ENCODE peak calls at places on chromosomes 1 and 21, in ten cellular contexts. I is gastrocnemius medialis; S is left lung; L is body of pancreas; A is endodermal cell; N is NT2/D1; K is cardiac fibroblast; V is CD8-positive, alpha-beta memory T cell; Y is neuronal stem cell; H is NB4. W is an unnamed sample.

GRCh38 chr1:6198646-6199297 is 623 bp downstream of the RPL22 start:
- DNase-seq in I (no peak), S (no peak), L (no peak), A (no peak), N (no peak), K (no peak), V (no peak), Y (no peak), H (peak; percentile 41), W (peak; percentile 41)

GRCh38 chr1:216081445-216081844 is 341.8 kb downstream of the USH2A start:
- DNase-seq in I (no peak), S (no peak), L (no peak), A (no peak), N (no peak), K (no peak), V (no peak), Y (no peak), H (no peak), W (no peak)

GRCh38 chr1:198168180-198168579 is 11.4 kb downstream of the NEK7 start:
- DNase-seq in I (no peak), S (no peak), L (no peak), A (no peak), N (no peak), K (peak; percentile 62), V (no peak), Y (no peak), H (no peak), W (no peak)

GRCh38 chr1:30305519-30305918 is 417.9 kb downstream of the MATN1 start:
- DNase-seq in I (no peak), S (no peak), L (no peak), A (no peak), N (no peak), K (no peak), V (no peak), Y (no peak), H (no peak), W (no peak)

GRCh38 chr1:166282391-166283137 is 115.8 kb upstream of the FAM78B start:
- DNase-seq in I (peak; percentile 45), S (no peak), L (no peak), A (no peak), N (no peak), K (no peak), V (no peak), Y (no peak), H (no peak), W (no peak)

GRCh38 chr1:222926566-222926965 is 111.7 kb downstream of the DISP1 start:
- DNase-seq in I (peak; percentile 37), S (no peak), L (no peak), A (peak; percentile 48), N (no peak), K (peak; percentile 43), V (no peak), Y (no peak), H (no peak), W (no peak)

GRCh38 chr1:8020032-8020431 is 6.1 kb downstream of the ERRFI1 start:
- DNase-seq in I (no peak), S (no peak), L (peak; percentile 64), A (no peak), N (no peak), K (peak; percentile 54), V (no peak), Y (no peak), H (peak; percentile 30), W (no peak)

GRCh38 chr1:16067127-16067768 is 6.2 kb downstream of the FAM131C start:
- DNase-seq in I (no peak), S (no peak), L (peak; percentile 96), A (peak; percentile 80), N (no peak), K (no peak), V (no peak), Y (no peak), H (no peak), W (no peak)

GRCh38 chr1:192376387-192376786 is 59.6 kb downstream of the RGS21 start:
- DNase-seq in I (no peak), S (no peak), L (no peak), A (no peak), N (no peak), K (no peak), V (no peak), Y (no peak), H (no peak), W (no peak)

GRCh38 chr21:44871576-44872265 is 1.8 kb downstream of the PTTG1IP start:
- DNase-seq in I (peak; percentile 77), S (no peak), L (peak; percentile 24), A (no peak), N (no peak), K (peak; percentile 83), V (no peak), Y (no peak), H (no peak), W (no peak)

GRCh38 chr1:183588827-183589226 is 1.4 kb downstream of the NCF2 start:
- DNase-seq in I (no peak), S (no peak), L (no peak), A (no peak), N (no peak), K (no peak), V (no peak), Y (no peak), H (no peak), W (peak; percentile 15)

GRCh38 chr21:26394341-26394740 is 178.7 kb downstream of the CYYR1 start:
- DNase-seq in I (no peak), S (no peak), L (no peak), A (no peak), N (no peak), K (no peak), V (no peak), Y (no peak), H (no peak), W (no peak)

GRCh38 chr1:65114312-65114711 is 33.7 kb upstream of the AK4 start:
- DNase-seq in I (no peak), S (no peak), L (no peak), A (no peak), N (no peak), K (peak; percentile 60), V (no peak), Y (no peak), H (no peak), W (no peak)

GRCh38 chr1:65119951-65120350 is 28.1 kb upstream of the AK4 start:
- DNase-seq in I (no peak), S (no peak), L (no peak), A (no peak), N (no peak), K (no peak), V (no peak), Y (no peak), H (no peak), W (no peak)
- H3K4me3 ChIP-seq in I (no peak overlapping the region), S (no peak overlapping the region), L (no peak overlapping the region), A (no peak overlapping the region), N (no peak overlapping the region), K (no peak overlapping the region), V (no peak overlapping the region), Y (no peak overlapping the region), H (no peak overlapping the region), W (no peak overlapping the region)

DNA sequence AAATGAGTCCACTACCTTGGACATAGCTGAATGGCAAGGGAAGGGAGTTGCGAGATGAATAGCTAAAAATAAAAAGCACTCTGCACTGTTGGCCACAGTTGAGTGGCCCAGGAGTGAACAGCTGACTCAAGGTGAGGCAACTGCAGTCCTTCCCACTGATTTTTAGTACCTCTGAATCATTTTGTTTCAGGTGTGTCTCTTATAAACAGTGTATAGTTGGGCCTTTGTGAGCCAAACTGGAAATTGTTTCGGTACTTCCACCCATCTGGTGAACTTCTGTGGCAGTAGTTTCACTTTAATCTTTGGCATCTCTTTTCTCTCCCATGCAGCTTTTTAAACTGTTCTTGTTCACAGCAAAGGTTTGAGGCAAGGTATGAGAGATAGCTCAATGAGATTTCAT is 122.7 kb downstream of the VAV3 start:
- DNase-seq in I (no peak), S (no peak), L (no peak), A (no peak), N (no peak), K (no peak), V (no peak), Y (no peak), H (no peak), W (peak; percentile 38)
- H3K4me3 ChIP-seq in I (no peak overlapping the region), S (no peak overlapping the region), L (no peak overlapping the region), A (no peak overlapping the region), N (no peak overlapping the region), K (no peak overlapping the region), V (no peak overlapping the region), Y (no peak overlapping the region), H (no peak overlapping the region), W (peak overlapping the region; percentile 16)

GRCh38 chr1:45008516-45008915 is 2.6 kb downstream of the HECTD3 start:
- DNase-seq in I (no peak), S (no peak), L (no peak), A (peak; percentile 11), N (no peak), K (no peak), V (no peak), Y (no peak), H (no peak), W (no peak)

GRCh38 chr1:45010855-45011811 is at the start of gene HECTD3:
- DNase-seq in I (peak; percentile 85), S (peak; percentile 94), L (peak; percentile 90), A (peak; percentile 88), N (no peak), K (peak; percentile 77), V (peak; percentile 54), Y (peak; percentile 56), H (peak; percentile 84), W (peak; percentile 89)

GRCh38 chr1:45008076-45008475 is 3.0 kb downstream of the HECTD3 start:
- DNase-seq in I (no peak), S (no peak), L (no peak), A (no peak), N (no peak), K (no peak), V (no peak), Y (no peak), H (no peak), W (no peak)

GRCh38 chr1:45009956-45010854 is 919 bp downstream of the HECTD3 start:
- DNase-seq in I (peak; percentile 42), S (peak; percentile 84), L (peak; percentile 66), A (peak; percentile 72), N (no peak), K (no peak), V (peak; percentile 9), Y (peak; percentile 8), H (peak; percentile 19), W (peak; percentile 31)

GRCh38 chr1:45009296-45009865 is 1.7 kb downstream of the HECTD3 start:
- DNase-seq in I (no peak), S (no peak), L (no peak), A (no peak), N (no peak), K (no peak), V (no peak), Y (no peak), H (no peak), W (no peak)
- H3K4me3 ChIP-seq in I (no peak overlapping the region), S (no peak overlapping the region), L (no peak overlapping the region), A (peak overlapping the region; percentile 87), N (no peak overlapping the region), K (peak overlapping the region; percentile 100), V (peak overlapping the region; percentile 66), Y (peak overlapping the region; percentile 42), H (no peak overlapping the region), W (no peak overlapping the region)

DNA sequence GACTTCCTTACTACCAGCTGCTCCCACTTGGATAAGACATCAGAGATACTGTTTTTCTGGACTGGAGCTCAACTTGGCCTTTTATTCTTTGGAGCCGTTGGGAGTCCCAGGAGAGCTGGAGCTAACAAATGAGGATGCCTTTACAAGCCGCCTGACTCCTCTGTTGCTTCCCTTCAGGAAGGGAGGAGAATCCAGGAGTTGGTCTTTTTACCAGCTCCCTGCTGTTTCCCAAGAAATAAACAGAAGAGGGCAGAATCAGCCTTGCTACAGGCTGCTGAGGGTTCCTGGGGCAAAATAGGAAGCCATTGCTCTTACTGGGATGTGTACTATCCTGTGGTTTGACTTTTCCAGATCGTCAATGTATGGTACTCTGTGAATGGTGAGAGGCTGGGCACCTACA is 1.5 kb downstream of the EIF3I start:
- DNase-seq in I (no peak), S (no peak), L (no peak), A (no peak), N (no peak), K (peak; percentile 43), V (no peak), Y (no peak), H (no peak), W (no peak)
- H3K4me3 ChIP-seq in I (peak overlapping the region; percentile 72), S (no peak overlapping the region), L (no peak overlapping the region), A (peak overlapping the region; percentile 98), N (no peak overlapping the region), K (no peak overlapping the region), V (peak overlapping the region; percentile 25), Y (no peak overlapping the region), H (peak overlapping the region; percentile 3), W (peak overlapping the region; percentile 96)